ENCODE peak calls at places on chromosomes 3 and 15, in ten cellular contexts. One of them, this sample, is unnamed.

GRCh38 chr3:166282931-166283330 is 445.7 kb upstream of the BCHE start:
- DNase-seq in activated CD4-positive, alpha-beta memory T cell treated with anti-CD3 and anti-CD28 coated beads for 36 hours: no peak
- DNase-seq in H9: no peak
- DNase-seq in activated CD8-positive, alpha-beta memory T cell treated with anti-CD3 and anti-CD28 coated beads, Interleukin-2, amount 50 U/mL, for 4 hours: no peak
- DNase-seq in activated CD4-positive, alpha-beta T cell treated with anti-CD3 and anti-CD28 coated beads, Interleukin-2, amount 10 ng/mL, durations not matched to agents 7 days and 5 days: no peak
- DNase-seq in NCI-H2029: no peak
- DNase-seq in activated T-helper 1 cell treated with anti-CD3 and anti-CD28 coated beads, Interleukin-12 subunit alpha, Interleukin-12 subunit beta, Interleukin-2, Interleukin-4 antibody, amounts not matched to agents 30 ng/mL and 10 ng/mL and 1 ng/mL, durations not matched to agents 14 hours and 24 hours and 36 hours: no peak
- DNase-seq in HS-27A: no peak
- DNase-seq in left ventricle myocardium superior: no peak
- DNase-seq in A172: no peak
- DNase-seq in this sample: peak

GRCh38 chr3:155195558-155195957 is 97.9 kb downstream of the STRIT1 start:
- DNase-seq in activated T-helper 1 cell treated with anti-CD3 and anti-CD28 coated beads, Interleukin-12 subunit alpha, Interleukin-12 subunit beta, Interleukin-2, Interleukin-4 antibody, amounts not matched to agents 30 ng/mL and 10 ng/mL and 1 ng/mL, durations not matched to agents 14 hours and 24 hours and 36 hours: no peak
- DNase-seq in HS-27A: no peak
- DNase-seq in H9: no peak
- DNase-seq in activated CD4-positive, alpha-beta T cell treated with anti-CD3 and anti-CD28 coated beads, Interleukin-2, amount 10 ng/mL, durations not matched to agents 7 days and 5 days: no peak
- DNase-seq in NCI-H2029: no peak
- DNase-seq in A172: no peak
- DNase-seq in left ventricle myocardium superior: no peak
- DNase-seq in activated CD4-positive, alpha-beta memory T cell treated with anti-CD3 and anti-CD28 coated beads for 36 hours: no peak
- DNase-seq in activated CD8-positive, alpha-beta memory T cell treated with anti-CD3 and anti-CD28 coated beads, Interleukin-2, amount 50 U/mL, for 4 hours: no peak
- DNase-seq in this sample: no peak

GRCh38 chr15:98943609-98944111 is 63.9 kb downstream of the PGPEP1L start:
- DNase-seq in HS-27A: no peak
- DNase-seq in H9: no peak
- DNase-seq in left ventricle myocardium superior: peak
- DNase-seq in activated CD4-positive, alpha-beta memory T cell treated with anti-CD3 and anti-CD28 coated beads for 36 hours: no peak
- DNase-seq in NCI-H2029: no peak
- DNase-seq in activated CD8-positive, alpha-beta memory T cell treated with anti-CD3 and anti-CD28 coated beads, Interleukin-2, amount 50 U/mL, for 4 hours: no peak
- DNase-seq in activated T-helper 1 cell treated with anti-CD3 and anti-CD28 coated beads, Interleukin-12 subunit alpha, Interleukin-12 subunit beta, Interleukin-2, Interleukin-4 antibody, amounts not matched to agents 30 ng/mL and 10 ng/mL and 1 ng/mL, durations not matched to agents 14 hours and 24 hours and 36 hours: no peak
- DNase-seq in activated CD4-positive, alpha-beta T cell treated with anti-CD3 and anti-CD28 coated beads, Interleukin-2, amount 10 ng/mL, durations not matched to agents 7 days and 5 days: no peak
- DNase-seq in A172: no peak
- DNase-seq in this sample: peak

GRCh38 chr15:49270541-49271421 is 100.7 kb downstream of the GALK2 start:
- DNase-seq in A172: no peak
- DNase-seq in activated CD8-positive, alpha-beta memory T cell treated with anti-CD3 and anti-CD28 coated beads, Interleukin-2, amount 50 U/mL, for 4 hours: no peak
- DNase-seq in activated CD4-positive, alpha-beta memory T cell treated with anti-CD3 and anti-CD28 coated beads for 36 hours: no peak
- DNase-seq in HS-27A: peak
- DNase-seq in H9: no peak
- DNase-seq in activated CD4-positive, alpha-beta T cell treated with anti-CD3 and anti-CD28 coated beads, Interleukin-2, amount 10 ng/mL, durations not matched to agents 7 days and 5 days: no peak
- DNase-seq in NCI-H2029: no peak
- DNase-seq in activated T-helper 1 cell treated with anti-CD3 and anti-CD28 coated beads, Interleukin-12 subunit alpha, Interleukin-12 subunit beta, Interleukin-2, Interleukin-4 antibody, amounts not matched to agents 30 ng/mL and 10 ng/mL and 1 ng/mL, durations not matched to agents 14 hours and 24 hours and 36 hours: no peak
- DNase-seq in left ventricle myocardium superior: peak
- DNase-seq in this sample: no peak

GRCh38 chr3:120113128-120114116 is 19.2 kb upstream of the GSK3B start:
- DNase-seq in activated CD4-positive, alpha-beta memory T cell treated with anti-CD3 and anti-CD28 coated beads for 36 hours: no peak
- DNase-seq in HS-27A: peak
- DNase-seq in activated CD4-positive, alpha-beta T cell treated with anti-CD3 and anti-CD28 coated beads, Interleukin-2, amount 10 ng/mL, durations not matched to agents 7 days and 5 days: no peak
- DNase-seq in A172: peak
- DNase-seq in activated T-helper 1 cell treated with anti-CD3 and anti-CD28 coated beads, Interleukin-12 subunit alpha, Interleukin-12 subunit beta, Interleukin-2, Interleukin-4 antibody, amounts not matched to agents 30 ng/mL and 10 ng/mL and 1 ng/mL, durations not matched to agents 14 hours and 24 hours and 36 hours: no peak
- DNase-seq in H9: no peak
- DNase-seq in activated CD8-positive, alpha-beta memory T cell treated with anti-CD3 and anti-CD28 coated beads, Interleukin-2, amount 50 U/mL, for 4 hours: no peak
- DNase-seq in left ventricle myocardium superior: no peak
- DNase-seq in NCI-H2029: no peak
- DNase-seq in this sample: peak

GRCh38 chr3:56813656-56813965 is 11.9 kb upstream of the ARHGEF3 start:
- DNase-seq in A172: no peak
- DNase-seq in HS-27A: no peak
- DNase-seq in activated T-helper 1 cell treated with anti-CD3 and anti-CD28 coated beads, Interleukin-12 subunit alpha, Interleukin-12 subunit beta, Interleukin-2, Interleukin-4 antibody, amounts not matched to agents 30 ng/mL and 10 ng/mL and 1 ng/mL, durations not matched to agents 14 hours and 24 hours and 36 hours: no peak
- DNase-seq in activated CD4-positive, alpha-beta T cell treated with anti-CD3 and anti-CD28 coated beads, Interleukin-2, amount 10 ng/mL, durations not matched to agents 7 days and 5 days: no peak
- DNase-seq in H9: no peak
- DNase-seq in activated CD4-positive, alpha-beta memory T cell treated with anti-CD3 and anti-CD28 coated beads for 36 hours: no peak
- DNase-seq in activated CD8-positive, alpha-beta memory T cell treated with anti-CD3 and anti-CD28 coated beads, Interleukin-2, amount 50 U/mL, for 4 hours: no peak
- DNase-seq in left ventricle myocardium superior: no peak
- DNase-seq in NCI-H2029: no peak
- DNase-seq in this sample: no peak

GRCh38 chr15:68201153-68201878 is 3.8 kb downstream of the CALML4 start:
- DNase-seq in activated CD4-positive, alpha-beta T cell treated with anti-CD3 and anti-CD28 coated beads, Interleukin-2, amount 10 ng/mL, durations not matched to agents 7 days and 5 days: no peak
- DNase-seq in activated T-helper 1 cell treated with anti-CD3 and anti-CD28 coated beads, Interleukin-12 subunit alpha, Interleukin-12 subunit beta, Interleukin-2, Interleukin-4 antibody, amounts not matched to agents 30 ng/mL and 10 ng/mL and 1 ng/mL, durations not matched to agents 14 hours and 24 hours and 36 hours: no peak
- DNase-seq in activated CD4-positive, alpha-beta memory T cell treated with anti-CD3 and anti-CD28 coated beads for 36 hours: no peak
- DNase-seq in A172: no peak
- DNase-seq in H9: no peak
- DNase-seq in NCI-H2029: no peak
- DNase-seq in HS-27A: no peak
- DNase-seq in activated CD8-positive, alpha-beta memory T cell treated with anti-CD3 and anti-CD28 coated beads, Interleukin-2, amount 50 U/mL, for 4 hours: no peak
- DNase-seq in left ventricle myocardium superior: no peak
- DNase-seq in this sample: no peak

GRCh38 chr15:60010467-60011257 is 6.6 kb downstream of the FOXB1 start:
- DNase-seq in activated CD4-positive, alpha-beta memory T cell treated with anti-CD3 and anti-CD28 coated beads for 36 hours: no peak
- DNase-seq in activated CD4-positive, alpha-beta T cell treated with anti-CD3 and anti-CD28 coated beads, Interleukin-2, amount 10 ng/mL, durations not matched to agents 7 days and 5 days: no peak
- DNase-seq in left ventricle myocardium superior: no peak
- DNase-seq in HS-27A: no peak
- DNase-seq in NCI-H2029: no peak
- DNase-seq in activated CD8-positive, alpha-beta memory T cell treated with anti-CD3 and anti-CD28 coated beads, Interleukin-2, amount 50 U/mL, for 4 hours: no peak
- DNase-seq in H9: no peak
- DNase-seq in A172: no peak
- DNase-seq in activated T-helper 1 cell treated with anti-CD3 and anti-CD28 coated beads, Interleukin-12 subunit alpha, Interleukin-12 subunit beta, Interleukin-2, Interleukin-4 antibody, amounts not matched to agents 30 ng/mL and 10 ng/mL and 1 ng/mL, durations not matched to agents 14 hours and 24 hours and 36 hours: no peak
- DNase-seq in this sample: no peak

GRCh38 chr3:124078978-124079911 is 87.3 kb upstream of the ROPN1 start:
- DNase-seq in NCI-H2029: peak
- DNase-seq in activated CD8-positive, alpha-beta memory T cell treated with anti-CD3 and anti-CD28 coated beads, Interleukin-2, amount 50 U/mL, for 4 hours: no peak
- DNase-seq in left ventricle myocardium superior: no peak
- DNase-seq in H9: no peak
- DNase-seq in HS-27A: peak
- DNase-seq in A172: peak
- DNase-seq in activated CD4-positive, alpha-beta memory T cell treated with anti-CD3 and anti-CD28 coated beads for 36 hours: no peak
- DNase-seq in activated CD4-positive, alpha-beta T cell treated with anti-CD3 and anti-CD28 coated beads, Interleukin-2, amount 10 ng/mL, durations not matched to agents 7 days and 5 days: peak
- DNase-seq in activated T-helper 1 cell treated with anti-CD3 and anti-CD28 coated beads, Interleukin-12 subunit alpha, Interleukin-12 subunit beta, Interleukin-2, Interleukin-4 antibody, amounts not matched to agents 30 ng/mL and 10 ng/mL and 1 ng/mL, durations not matched to agents 14 hours and 24 hours and 36 hours: no peak
- DNase-seq in this sample: peak

GRCh38 chr3:71601811-71602210 is 18.3 kb upstream of the FOXP1 start:
- DNase-seq in activated CD4-positive, alpha-beta memory T cell treated with anti-CD3 and anti-CD28 coated beads for 36 hours: no peak
- DNase-seq in NCI-H2029: no peak
- DNase-seq in left ventricle myocardium superior: no peak
- DNase-seq in activated CD4-positive, alpha-beta T cell treated with anti-CD3 and anti-CD28 coated beads, Interleukin-2, amount 10 ng/mL, durations not matched to agents 7 days and 5 days: no peak
- DNase-seq in HS-27A: no peak
- DNase-seq in H9: no peak
- DNase-seq in activated CD8-positive, alpha-beta memory T cell treated with anti-CD3 and anti-CD28 coated beads, Interleukin-2, amount 50 U/mL, for 4 hours: no peak
- DNase-seq in A172: peak
- DNase-seq in activated T-helper 1 cell treated with anti-CD3 and anti-CD28 coated beads, Interleukin-12 subunit alpha, Interleukin-12 subunit beta, Interleukin-2, Interleukin-4 antibody, amounts not matched to agents 30 ng/mL and 10 ng/mL and 1 ng/mL, durations not matched to agents 14 hours and 24 hours and 36 hours: no peak
- DNase-seq in this sample: peak

GRCh38 chr3:55461896-55462295 is 25.2 kb downstream of the WNT5A start:
- DNase-seq in activated T-helper 1 cell treated with anti-CD3 and anti-CD28 coated beads, Interleukin-12 subunit alpha, Interleukin-12 subunit beta, Interleukin-2, Interleukin-4 antibody, amounts not matched to agents 30 ng/mL and 10 ng/mL and 1 ng/mL, durations not matched to agents 14 hours and 24 hours and 36 hours: no peak
- DNase-seq in activated CD4-positive, alpha-beta T cell treated with anti-CD3 and anti-CD28 coated beads, Interleukin-2, amount 10 ng/mL, durations not matched to agents 7 days and 5 days: no peak
- DNase-seq in activated CD4-positive, alpha-beta memory T cell treated with anti-CD3 and anti-CD28 coated beads for 36 hours: no peak
- DNase-seq in H9: no peak
- DNase-seq in activated CD8-positive, alpha-beta memory T cell treated with anti-CD3 and anti-CD28 coated beads, Interleukin-2, amount 50 U/mL, for 4 hours: no peak
- DNase-seq in HS-27A: peak
- DNase-seq in NCI-H2029: no peak
- DNase-seq in A172: peak
- DNase-seq in left ventricle myocardium superior: no peak
- DNase-seq in this sample: peak

GRCh38 chr3:44554626-44555592 is at the start of gene ZKSCAN7:
- DNase-seq in NCI-H2029: peak
- DNase-seq in A172: no peak
- DNase-seq in activated CD4-positive, alpha-beta T cell treated with anti-CD3 and anti-CD28 coated beads, Interleukin-2, amount 10 ng/mL, durations not matched to agents 7 days and 5 days: peak
- DNase-seq in HS-27A: no peak
- DNase-seq in H9: peak
- DNase-seq in activated CD4-positive, alpha-beta memory T cell treated with anti-CD3 and anti-CD28 coated beads for 36 hours: peak
- DNase-seq in activated T-helper 1 cell treated with anti-CD3 and anti-CD28 coated beads, Interleukin-12 subunit alpha, Interleukin-12 subunit beta, Interleukin-2, Interleukin-4 antibody, amounts not matched to agents 30 ng/mL and 10 ng/mL and 1 ng/mL, durations not matched to agents 14 hours and 24 hours and 36 hours: peak
- DNase-seq in activated CD8-positive, alpha-beta memory T cell treated with anti-CD3 and anti-CD28 coated beads, Interleukin-2, amount 50 U/mL, for 4 hours: peak
- DNase-seq in left ventricle myocardium superior: peak
- DNase-seq in this sample: peak

This sample was measured in kidney tubule cell.